ENCODE peak calls at places on chromosomes 6 and 20, in six cellular contexts. C is lung, U is adrenal gland, Q is kidney, N is SJSA1, F is right atrium auricular region. L is an unnamed sample.

GRCh38 chr6:96171112-96171511 is 155.3 kb downstream of the FUT9 start:
- DNase-seq in C (no peak), U (no peak), Q (no peak), N (no peak), F (no peak), L (no peak)

GRCh38 chr20:9099372-9099771 is 30.5 kb downstream of the PLCB4 start:
- DNase-seq in C (no peak), U (no peak), Q (no peak), N (no peak), F (no peak), L (no peak)

GRCh38 chr6:113723182-113723581 is 134.0 kb upstream of the MARCKS start:
- DNase-seq in C (no peak), U (peak; percentile 53), Q (no peak), N (no peak), F (no peak), L (no peak)

GRCh38 chr6:70082830-70083229 is 216.5 kb downstream of the COL19A1 start:
- DNase-seq in C (no peak), U (no peak), Q (no peak), N (no peak), F (no peak), L (no peak)

GRCh38 chr20:16607364-16608264 is 34.4 kb upstream of the KIF16B start:
- DNase-seq in C (no peak), U (no peak), Q (no peak), N (no peak), F (no peak), L (peak; percentile 72)

GRCh38 chr6:170497845-170498281 is 55.2 kb downstream of the PSMB1 start:
- DNase-seq in C (no peak), U (no peak), Q (no peak), N (no peak), F (no peak), L (no peak)

GRCh38 chr20:22931653-22932052 is 103.5 kb upstream of the SSTR4 start:
- DNase-seq in C (no peak), U (no peak), Q (no peak), N (no peak), F (no peak), L (no peak)

GRCh38 chr20:25864326-25864970 is 167.8 kb upstream of the ZNF337 start:
- DNase-seq in C (no peak), U (no peak), Q (no peak), N (no peak), F (peak; percentile 52), L (no peak)

GRCh38 chr20:43920797-43921196 is 6.1 kb downstream of the TOX2 start:
- DNase-seq in C (no peak), U (no peak), Q (no peak), N (no peak), F (no peak), L (no peak)

GRCh38 chr6:60952500-60952899 is 1333.5 kb downstream of the KHDRBS2 start:
- DNase-seq in C (no peak), U (no peak), Q (no peak), N (no peak), F (no peak), L (no peak)

GRCh38 chr6:34982424-34982852 is 93.4 kb downstream of the ANKS1A start:
- DNase-seq in C (no peak), U (peak; percentile 72), Q (no peak), N (no peak), F (no peak), L (no peak)

GRCh38 chr6:25959890-25960531 is 2.6 kb upstream of the TRIM38 start:
- DNase-seq in C (no peak), U (no peak), Q (no peak), N (no peak), F (no peak), L (no peak)

GRCh38 chr6:107977283-107977682 is 19.3 kb upstream of the SEC63 start:
- DNase-seq in C (no peak), U (no peak), Q (no peak), N (no peak), F (no peak), L (no peak)

GRCh38 chr6:31285496-31285895 is 13.6 kb upstream of the HLA-C start:
- DNase-seq in C (no peak), U (no peak), Q (no peak), N (no peak), F (no peak), L (no peak)

GRCh38 chr6:156886409-156886808 is 109.2 kb downstream of the ARID1B start:
- DNase-seq in C (peak; percentile 55), U (peak; percentile 68), Q (no peak), N (no peak), F (no peak), L (no peak)

GRCh38 chr20:15039088-15039762 is 701.8 kb upstream of the FLRT3 start:
- DNase-seq in C (peak; percentile 49), U (no peak), Q (no peak), N (no peak), F (no peak), L (no peak)

GRCh38 chr6:20946037-20946436 is 411.8 kb downstream of the CDKAL1 start:
- DNase-seq in C (no peak), U (no peak), Q (no peak), N (no peak), F (no peak), L (no peak)

GRCh38 chr20:16662462-16662861 is 67.4 kb upstream of the SNRPB2 start:
- DNase-seq in C (no peak), U (no peak), Q (no peak), N (no peak), F (no peak), L (no peak)

GRCh38 chr20:59701236-59701635 is 96.9 kb downstream of the PHACTR3 start:
- DNase-seq in C (no peak), U (no peak), Q (no peak), N (peak; percentile 3), F (no peak), L (no peak)

GRCh38 chr6:38484656-38485055 is 155.1 kb downstream of the BTBD9 start:
- DNase-seq in C (no peak), U (no peak), Q (no peak), N (no peak), F (no peak), L (no peak)

GRCh38 chr6:68087399-68088133 is 547.5 kb upstream of the ADGRB3 start:
- DNase-seq in C (no peak), U (no peak), Q (no peak), N (no peak), F (no peak), L (no peak)

GRCh38 chr6:30013296-30013922 is 47.7 kb upstream of the POLR1H start:
- DNase-seq in C (no peak), U (no peak), Q (no peak), N (no peak), F (no peak), L (no peak)

GRCh38 chr6:54609986-54610385 is 236.6 kb upstream of the FAM83B start:
- DNase-seq in C (no peak), U (no peak), Q (no peak), N (no peak), F (no peak), L (no peak)

GRCh38 chr6:37988131-37988530 is 168.6 kb downstream of the ZFAND3 start:
- DNase-seq in C (no peak), U (no peak), Q (no peak), N (no peak), F (no peak), L (no peak)

DNA sequence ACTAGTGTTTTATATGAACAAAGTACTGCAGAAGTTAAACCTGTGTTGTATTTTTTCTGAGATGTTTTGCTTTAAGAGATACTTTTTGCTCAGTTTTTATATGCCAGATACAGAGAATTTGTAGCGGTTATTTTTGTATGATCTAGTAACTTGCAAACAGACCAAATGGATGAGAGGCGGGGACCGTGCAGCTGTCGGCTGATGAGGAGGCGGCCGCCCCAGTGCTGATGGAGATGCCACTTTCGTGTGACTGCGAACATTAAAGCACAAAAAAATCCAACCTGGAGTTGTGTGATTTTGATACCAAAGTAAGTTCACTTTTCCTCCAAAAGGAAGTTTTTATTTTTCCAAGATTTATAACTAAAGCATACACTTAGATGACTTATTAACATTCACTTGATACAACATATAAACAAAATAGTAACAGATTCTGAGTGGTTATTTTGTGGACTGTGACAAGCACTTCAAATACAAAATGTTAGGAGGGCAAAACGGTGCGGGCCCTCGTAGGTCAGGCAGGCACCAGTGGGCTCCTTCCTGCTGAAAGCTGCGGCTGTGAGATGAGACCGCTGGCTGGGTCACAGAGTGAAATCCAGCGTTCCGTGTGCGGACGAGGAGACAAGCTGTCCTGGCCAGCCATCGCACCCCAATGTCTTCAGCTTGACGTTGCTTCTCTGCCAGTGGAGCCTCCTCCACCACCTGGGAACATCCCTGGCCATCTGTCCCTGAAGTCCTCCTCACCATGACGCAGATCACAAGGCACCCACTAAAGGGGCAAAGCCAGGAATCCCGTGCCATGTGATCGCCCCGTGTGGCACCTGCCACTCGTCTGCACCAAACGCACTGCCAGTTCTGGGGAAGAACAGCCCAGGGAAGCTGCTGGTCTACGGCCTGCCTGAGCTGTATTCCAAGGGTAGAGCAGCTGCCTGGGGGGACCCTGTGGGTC is 4.0 kb upstream of the OGFR start:
- DNase-seq in C (no peak), U (no peak), Q (no peak), N (no peak), F (no peak), L (no peak)
- H3K4me1 ChIP-seq in C (no peaks in the 10 kb centered on the region), U (peaks cover 10% of the 10 kb centered on the region), Q (no peaks in the 10 kb centered on the region), N (peaks cover 8% of the 10 kb centered on the region), F (no peaks in the 10 kb centered on the region), L (peaks cover 14% of the 10 kb centered on the region)

GRCh38 chr6:13725570-13725969 is 13.9 kb upstream of the RANBP9 start:
- DNase-seq in C (peak; percentile 36), U (no peak), Q (no peak), N (no peak), F (no peak), L (no peak)

GRCh38 chr6:13725052-13725451 is 13.4 kb upstream of the RANBP9 start:
- DNase-seq in C (no peak), U (no peak), Q (no peak), N (no peak), F (no peak), L (no peak)

GRCh38 chr6:13729891-13730290 is 18.3 kb upstream of the RANBP9 start:
- DNase-seq in C (no peak), U (no peak), Q (no peak), N (no peak), F (no peak), L (no peak)

GRCh38 chr6:13722880-13723279 is 11.2 kb upstream of the RANBP9 start:
- DNase-seq in C (no peak), U (no peak), Q (no peak), N (no peak), F (no peak), L (no peak)

GRCh38 chr6:13724174-13724573 is 12.5 kb upstream of the RANBP9 start:
- DNase-seq in C (no peak), U (no peak), Q (no peak), N (no peak), F (no peak), L (no peak)
- H3K27ac ChIP-seq in C (no peak overlapping the region), U (no peak overlapping the region), Q (no peak overlapping the region), N (no peak overlapping the region), F (no peak overlapping the region), L (no peak overlapping the region)

DNA sequence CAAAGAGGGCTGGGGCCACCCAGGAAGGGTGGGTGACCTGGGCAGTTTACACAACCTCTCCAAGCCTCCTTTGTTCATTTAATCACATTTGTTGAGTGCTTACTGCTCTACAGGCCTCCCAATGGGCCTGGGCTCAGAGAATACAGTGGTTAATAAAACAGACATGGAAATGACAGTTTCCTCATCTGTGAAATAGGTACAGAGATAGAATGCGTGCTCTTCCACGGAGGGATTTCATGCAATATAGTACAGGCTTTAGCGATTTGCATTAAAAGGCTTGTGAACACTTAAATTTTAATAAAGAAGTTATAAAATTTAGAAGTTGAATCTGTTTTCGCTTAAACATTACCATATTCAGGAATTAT is 802 bp upstream of the FERMT1 start:
- DNase-seq in C (no peak), U (no peak), Q (no peak), N (no peak), F (no peak), L (no peak)
- H3K4me3 ChIP-seq in C (no peak overlapping the region), U (no peak overlapping the region), Q (peak overlapping the region; percentile 38), N (peak overlapping the region; percentile 33), F (no peak overlapping the region), L (peak overlapping the region; percentile 63)

GRCh38 chr6:36719126-36719525 is 21.5 kb downstream of the RAB44 start:
- DNase-seq in C (no peak), U (no peak), Q (no peak), N (no peak), F (no peak), L (no peak)
- H3K4me1 ChIP-seq in C (no peaks in the 10 kb centered on the region), U (no peaks in the 10 kb centered on the region), Q (peaks cover 3% of the 10 kb centered on the region), N (no peaks in the 10 kb centered on the region), F (no peaks in the 10 kb centered on the region), L (no peaks in the 10 kb centered on the region)